ENCODE peak calls at places on chromosomes 3 and 15, in nine cellular contexts. Q is GM10248; G is NCI-H524; Y is CD4-positive, alpha-beta memory T cell; H is anterior cingulate cortex; D is A549; A is stimulated activated CD4-positive, alpha-beta T cell treated with anti-CD3 and anti-CD28 coated beads, Interleukin-1b, Interleukin-23, amount 100 ng/mL, for 48 hours; N is cerebellar cortex; K is nephron progenitor cell. P is an unnamed sample.
A peak's percentile ranks its signal among the peaks of the same experiment; 100 is the strongest.

GRCh38 chr3:116155830-116156229 is 289.5 kb downstream of the LSAMP start:
- DNase-seq in G (peak; percentile 86), Q (no peak), K (no peak), Y (no peak), A (no peak), N (peak; percentile 79), H (no peak), D (no peak), P (no peak)

GRCh38 chr3:123286308-123287023 is 84.7 kb downstream of the SEC22A start:
- DNase-seq in H (no peak), D (peak; percentile 70), N (peak; percentile 51), G (no peak), K (peak; percentile 82), Y (peak; percentile 17), A (peak; percentile 18), Q (peak; percentile 83), P (peak; percentile 41)

GRCh38 chr15:89136818-89137772 is 48.8 kb downstream of the ABHD2 start:
- DNase-seq in G (no peak), Q (no peak), Y (no peak), D (no peak), H (no peak), K (no peak), A (no peak), N (peak; percentile 98), P (no peak)

GRCh38 chr3:16402451-16402850 is 111.0 kb downstream of the RFTN1 start:
- DNase-seq in Q (no peak), N (no peak), K (no peak), H (no peak), Y (no peak), A (no peak), D (no peak), G (peak; percentile 9), P (no peak)

GRCh38 chr3:134338201-134338512 is 36.1 kb downstream of the AMOTL2 start:
- DNase-seq in D (no peak), Q (no peak), A (no peak), K (no peak), H (no peak), G (no peak), Y (no peak), N (no peak), P (no peak)

GRCh38 chr3:69011331-69011730 is 2.2 kb downstream of the EOGT start:
- DNase-seq in A (no peak), D (no peak), Y (no peak), K (no peak), G (no peak), H (no peak), Q (no peak), N (no peak), P (no peak)

GRCh38 chr3:138950006-138950644 is 3.1 kb downstream of the FOXL2NB start:
- DNase-seq in N (no peak), G (peak; percentile 26), A (no peak), D (no peak), Q (no peak), Y (no peak), H (no peak), K (peak; percentile 67), P (peak; percentile 38)

GRCh38 chr3:55571216-55571813 is 84.2 kb upstream of the WNT5A start:
- DNase-seq in Q (no peak), D (no peak), K (no peak), H (no peak), N (no peak), Y (no peak), G (no peak), A (no peak), P (peak; percentile 7)

GRCh38 chr15:50049871-50050270 is 69.2 kb downstream of the ATP8B4 start:
- DNase-seq in H (no peak), A (no peak), K (no peak), Q (no peak), D (peak; percentile 16), N (no peak), G (no peak), Y (no peak), P (no peak)

GRCh38 chr3:87437765-87438164 is 161.4 kb upstream of the POU1F1 start:
- DNase-seq in Y (no peak), G (no peak), K (no peak), A (no peak), N (no peak), D (peak; percentile 43), Q (no peak), H (no peak), P (no peak)

GRCh38 chr3:198080521-198081384 is 120.7 kb downstream of the LMLN start:
- DNase-seq in G (peak; percentile 69), N (peak; percentile 25), D (peak; percentile 57), A (peak; percentile 74), Q (peak; percentile 65), Y (peak; percentile 81), H (peak; percentile 59), K (peak; percentile 91), P (peak; percentile 90)

GRCh38 chr15:77064118-77064517 is 6.8 kb downstream of the TSPAN3 start:
- DNase-seq in K (no peak), D (no peak), H (no peak), Y (no peak), A (no peak), G (no peak), Q (no peak), N (no peak), P (no peak)

GRCh38 chr15:90059208-90059985 is 42.9 kb downstream of the IDH2 start:
- DNase-seq in Q (peak; percentile 88), D (no peak), N (no peak), H (no peak), Y (peak; percentile 67), G (no peak), K (no peak), A (peak; percentile 87), P (peak; percentile 88)

GRCh38 chr15:98547741-98548166 is 100.6 kb upstream of the IGF1R start:
- DNase-seq in Y (no peak), A (peak; percentile 14), K (peak; percentile 60), G (no peak), H (peak; percentile 49), Q (no peak), D (no peak), N (no peak), P (no peak)

GRCh38 chr3:59386165-59386564 is 336.3 kb upstream of the CFAP20DC start:
- DNase-seq in H (no peak), A (no peak), N (no peak), Q (peak; percentile 72), D (no peak), K (no peak), G (no peak), Y (no peak), P (no peak)

GRCh38 chr3:31562525-31562924 is 29.8 kb downstream of the STT3B start:
- DNase-seq in H (no peak), D (no peak), A (no peak), G (no peak), Q (no peak), K (peak; percentile 15), N (no peak), Y (no peak), P (peak; percentile 22)

GRCh38 chr3:52191663-52192062 is 6.3 kb upstream of the ALAS1 start:
- DNase-seq in D (no peak), H (no peak), N (no peak), Y (no peak), A (no peak), K (no peak), Q (no peak), G (no peak), P (no peak)